ENCODE peak calls at places on chromosomes 4 and X, in nine cellular contexts. One of them, this sample, is unnamed.

GRCh38 chrX:152306331-152306730 is 144.8 kb downstream of the GABRA3 start:
- DNase-seq in T-helper 22 cell: no peak
- DNase-seq in fibroblast of mammary gland: no peak
- DNase-seq in EL: no peak
- DNase-seq in NCI-H1092 treated with DMSO at 0.1 percent for 48 hours: no peak
- DNase-seq in progenitor cell of endocrine pancreas: no peak
- DNase-seq in activated CD4-positive, alpha-beta T cell treated with anti-CD3 and anti-CD28 coated beads, Interleukin-2, amount 10 ng/mL, durations not matched to agents 24 days and 14 days: no peak
- DNase-seq in NCI-H2029: no peak
- DNase-seq in glomerular endothelial cell: no peak
- DNase-seq in this sample: no peak

GRCh38 chr4:5754529-5754881 is 43.5 kb downstream of the EVC start:
- DNase-seq in NCI-H2029: no peak
- DNase-seq in activated CD4-positive, alpha-beta T cell treated with anti-CD3 and anti-CD28 coated beads, Interleukin-2, amount 10 ng/mL, durations not matched to agents 24 days and 14 days: no peak
- DNase-seq in fibroblast of mammary gland: no peak
- DNase-seq in progenitor cell of endocrine pancreas: no peak
- DNase-seq in EL: no peak
- DNase-seq in T-helper 22 cell: no peak
- DNase-seq in glomerular endothelial cell: no peak
- DNase-seq in NCI-H1092 treated with DMSO at 0.1 percent for 48 hours: no peak
- DNase-seq in this sample: no peak

GRCh38 chrX:45322382-45322781 is 121.7 kb upstream of the DIPK2B start:
- DNase-seq in fibroblast of mammary gland: peak; percentile 88
- DNase-seq in activated CD4-positive, alpha-beta T cell treated with anti-CD3 and anti-CD28 coated beads, Interleukin-2, amount 10 ng/mL, durations not matched to agents 24 days and 14 days: peak; percentile 59
- DNase-seq in glomerular endothelial cell: peak; percentile 68
- DNase-seq in NCI-H2029: no peak
- DNase-seq in EL: peak; percentile 82
- DNase-seq in progenitor cell of endocrine pancreas: no peak
- DNase-seq in T-helper 22 cell: no peak
- DNase-seq in NCI-H1092 treated with DMSO at 0.1 percent for 48 hours: no peak
- DNase-seq in this sample: no peak

GRCh38 chr4:22502895-22503814 is 12.7 kb downstream of the ADGRA3 start:
- DNase-seq in EL: no peak
- DNase-seq in NCI-H2029: no peak
- DNase-seq in NCI-H1092 treated with DMSO at 0.1 percent for 48 hours: no peak
- DNase-seq in fibroblast of mammary gland: no peak
- DNase-seq in activated CD4-positive, alpha-beta T cell treated with anti-CD3 and anti-CD28 coated beads, Interleukin-2, amount 10 ng/mL, durations not matched to agents 24 days and 14 days: no peak
- DNase-seq in progenitor cell of endocrine pancreas: no peak
- DNase-seq in glomerular endothelial cell: no peak
- DNase-seq in T-helper 22 cell: no peak
- DNase-seq in this sample: no peak

GRCh38 chrX:6227445-6227820 is 1.2 kb downstream of the NLGN4X start:
- DNase-seq in NCI-H1092 treated with DMSO at 0.1 percent for 48 hours: peak; percentile 60
- DNase-seq in progenitor cell of endocrine pancreas: no peak
- DNase-seq in T-helper 22 cell: no peak
- DNase-seq in fibroblast of mammary gland: no peak
- DNase-seq in NCI-H2029: no peak
- DNase-seq in activated CD4-positive, alpha-beta T cell treated with anti-CD3 and anti-CD28 coated beads, Interleukin-2, amount 10 ng/mL, durations not matched to agents 24 days and 14 days: no peak
- DNase-seq in glomerular endothelial cell: no peak
- DNase-seq in EL: no peak
- DNase-seq in this sample: no peak

GRCh38 chr4:173488656-173489055 is 41.4 kb downstream of the HAND2 start:
- DNase-seq in NCI-H2029: no peak
- DNase-seq in NCI-H1092 treated with DMSO at 0.1 percent for 48 hours: no peak
- DNase-seq in fibroblast of mammary gland: peak; percentile 40
- DNase-seq in activated CD4-positive, alpha-beta T cell treated with anti-CD3 and anti-CD28 coated beads, Interleukin-2, amount 10 ng/mL, durations not matched to agents 24 days and 14 days: peak; percentile 14
- DNase-seq in EL: no peak
- DNase-seq in T-helper 22 cell: no peak
- DNase-seq in progenitor cell of endocrine pancreas: no peak
- DNase-seq in glomerular endothelial cell: no peak
- DNase-seq in this sample: no peak

GRCh38 chr4:124095596-124095995 is 616.9 kb downstream of the ANKRD50 start:
- DNase-seq in T-helper 22 cell: no peak
- DNase-seq in glomerular endothelial cell: no peak
- DNase-seq in NCI-H1092 treated with DMSO at 0.1 percent for 48 hours: no peak
- DNase-seq in EL: no peak
- DNase-seq in fibroblast of mammary gland: peak; percentile 53
- DNase-seq in progenitor cell of endocrine pancreas: no peak
- DNase-seq in NCI-H2029: no peak
- DNase-seq in activated CD4-positive, alpha-beta T cell treated with anti-CD3 and anti-CD28 coated beads, Interleukin-2, amount 10 ng/mL, durations not matched to agents 24 days and 14 days: no peak
- DNase-seq in this sample: no peak

GRCh38 chr4:185955817-185956542 is 113.0 kb upstream of the TLR3 start:
- DNase-seq in EL: peak; percentile 2
- DNase-seq in glomerular endothelial cell: no peak
- DNase-seq in activated CD4-positive, alpha-beta T cell treated with anti-CD3 and anti-CD28 coated beads, Interleukin-2, amount 10 ng/mL, durations not matched to agents 24 days and 14 days: no peak
- DNase-seq in progenitor cell of endocrine pancreas: no peak
- DNase-seq in T-helper 22 cell: no peak
- DNase-seq in NCI-H1092 treated with DMSO at 0.1 percent for 48 hours: no peak
- DNase-seq in fibroblast of mammary gland: no peak
- DNase-seq in NCI-H2029: no peak
- DNase-seq in this sample: no peak

GRCh38 chr4:150178161-150178560 is 99.9 kb downstream of the DCLK2 start:
- DNase-seq in progenitor cell of endocrine pancreas: no peak
- DNase-seq in NCI-H1092 treated with DMSO at 0.1 percent for 48 hours: no peak
- DNase-seq in NCI-H2029: no peak
- DNase-seq in EL: peak; percentile 52
- DNase-seq in T-helper 22 cell: no peak
- DNase-seq in activated CD4-positive, alpha-beta T cell treated with anti-CD3 and anti-CD28 coated beads, Interleukin-2, amount 10 ng/mL, durations not matched to agents 24 days and 14 days: no peak
- DNase-seq in glomerular endothelial cell: no peak
- DNase-seq in fibroblast of mammary gland: no peak
- DNase-seq in this sample: no peak

GRCh38 chr4:188879598-188879997 is 740.4 kb downstream of the TRIML1 start:
- DNase-seq in NCI-H2029: no peak
- DNase-seq in fibroblast of mammary gland: no peak
- DNase-seq in activated CD4-positive, alpha-beta T cell treated with anti-CD3 and anti-CD28 coated beads, Interleukin-2, amount 10 ng/mL, durations not matched to agents 24 days and 14 days: no peak
- DNase-seq in progenitor cell of endocrine pancreas: no peak
- DNase-seq in EL: no peak
- DNase-seq in glomerular endothelial cell: no peak
- DNase-seq in NCI-H1092 treated with DMSO at 0.1 percent for 48 hours: no peak
- DNase-seq in T-helper 22 cell: no peak
- DNase-seq in this sample: no peak

GRCh38 chr4:184856277-184856609 is 30.5 kb upstream of the ACSL1 start:
- DNase-seq in glomerular endothelial cell: no peak
- DNase-seq in NCI-H2029: no peak
- DNase-seq in T-helper 22 cell: no peak
- DNase-seq in EL: no peak
- DNase-seq in progenitor cell of endocrine pancreas: no peak
- DNase-seq in activated CD4-positive, alpha-beta T cell treated with anti-CD3 and anti-CD28 coated beads, Interleukin-2, amount 10 ng/mL, durations not matched to agents 24 days and 14 days: no peak
- DNase-seq in NCI-H1092 treated with DMSO at 0.1 percent for 48 hours: no peak
- DNase-seq in fibroblast of mammary gland: peak; percentile 9
- DNase-seq in this sample: no peak

GRCh38 chr4:27624749-27625148 is 764.1 kb downstream of the STIM2 start:
- DNase-seq in progenitor cell of endocrine pancreas: no peak
- DNase-seq in T-helper 22 cell: no peak
- DNase-seq in glomerular endothelial cell: no peak
- DNase-seq in NCI-H2029: no peak
- DNase-seq in activated CD4-positive, alpha-beta T cell treated with anti-CD3 and anti-CD28 coated beads, Interleukin-2, amount 10 ng/mL, durations not matched to agents 24 days and 14 days: no peak
- DNase-seq in NCI-H1092 treated with DMSO at 0.1 percent for 48 hours: no peak
- DNase-seq in fibroblast of mammary gland: no peak
- DNase-seq in EL: no peak
- DNase-seq in this sample: no peak

GRCh38 chr4:169179609-169180526 is 90.9 kb downstream of the SH3RF1 start:
- DNase-seq in T-helper 22 cell: no peak
- DNase-seq in activated CD4-positive, alpha-beta T cell treated with anti-CD3 and anti-CD28 coated beads, Interleukin-2, amount 10 ng/mL, durations not matched to agents 24 days and 14 days: no peak
- DNase-seq in glomerular endothelial cell: no peak
- DNase-seq in EL: no peak
- DNase-seq in fibroblast of mammary gland: no peak
- DNase-seq in NCI-H1092 treated with DMSO at 0.1 percent for 48 hours: no peak
- DNase-seq in progenitor cell of endocrine pancreas: no peak
- DNase-seq in NCI-H2029: no peak
- DNase-seq in this sample: no peak

GRCh38 chrX:57643698-57644097 is 36.4 kb downstream of the NLRP2B start:
- DNase-seq in NCI-H1092 treated with DMSO at 0.1 percent for 48 hours: no peak
- DNase-seq in NCI-H2029: no peak
- DNase-seq in progenitor cell of endocrine pancreas: no peak
- DNase-seq in EL: no peak
- DNase-seq in glomerular endothelial cell: no peak
- DNase-seq in fibroblast of mammary gland: no peak
- DNase-seq in T-helper 22 cell: no peak
- DNase-seq in activated CD4-positive, alpha-beta T cell treated with anti-CD3 and anti-CD28 coated beads, Interleukin-2, amount 10 ng/mL, durations not matched to agents 24 days and 14 days: no peak
- DNase-seq in this sample: no peak

GRCh38 chrX:100410083-100410590 is at the start of gene PCDH19:
- DNase-seq in T-helper 22 cell: no peak
- DNase-seq in NCI-H2029: peak; percentile 32
- DNase-seq in fibroblast of mammary gland: peak; percentile 57
- DNase-seq in progenitor cell of endocrine pancreas: peak; percentile 69
- DNase-seq in NCI-H1092 treated with DMSO at 0.1 percent for 48 hours: peak; percentile 52
- DNase-seq in glomerular endothelial cell: no peak
- DNase-seq in activated CD4-positive, alpha-beta T cell treated with anti-CD3 and anti-CD28 coated beads, Interleukin-2, amount 10 ng/mL, durations not matched to agents 24 days and 14 days: peak; percentile 59
- DNase-seq in EL: peak; percentile 14
- DNase-seq in this sample: peak; percentile 87

This sample was measured in HuH-7.5.